ENCODE peak calls at places on chromosomes 4 and X, in seven cellular contexts. N is BE2C; T is Right ventricle myocardium inferior; I is A549; C is effector memory CD4-positive, alpha-beta T cell; X is CD4-positive, CD25-positive, alpha-beta regulatory T cell; M is activated T-cell treated with anti-CD3 and anti-CD28 coated beads for 48 hours. V is an unnamed sample.

GRCh38 chr4:85419103-85419502 is 55.8 kb upstream of the ARHGAP24 start:
- DNase-seq in N (no peak), T (no peak), I (no peak), C (no peak), X (no peak), M (no peak), V (no peak)

GRCh38 chrX:13340182-13340791 is 20.4 kb upstream of the ATXN3L start:
- DNase-seq in N (no peak), T (no peak), I (no peak), C (no peak), X (no peak), M (no peak), V (peak)

GRCh38 chrX:7047951-7048350 is 99.6 kb upstream of the STS start:
- DNase-seq in N (no peak), T (no peak), I (no peak), C (no peak), X (no peak), M (no peak), V (no peak)

GRCh38 chrX:13956998-13957397 is 72.7 kb downstream of the GEMIN8 start:
- DNase-seq in N (no peak), T (no peak), I (no peak), C (no peak), X (no peak), M (no peak), V (no peak)

GRCh38 chr4:89712141-89712540 is 124.8 kb downstream of the SNCA start:
- DNase-seq in N (no peak), T (no peak), I (no peak), C (no peak), X (no peak), M (no peak), V (peak)

GRCh38 chr4:8039290-8039689 is 99.6 kb upstream of the AFAP1 start:
- DNase-seq in N (peak), T (peak), I (no peak), C (no peak), X (no peak), M (no peak), V (peak)

GRCh38 chr4:4854649-4855292 is 4.7 kb upstream of the MSX1 start:
- DNase-seq in N (peak), T (no peak), I (no peak), C (no peak), X (no peak), M (no peak), V (no peak)

GRCh38 chrX:22110729-22111494 is 78.8 kb downstream of the PHEX start:
- DNase-seq in N (no peak), T (no peak), I (no peak), C (no peak), X (no peak), M (no peak), V (no peak)

GRCh38 chr4:106201373-106201772 is 114.6 kb downstream of the TBCK start:
- DNase-seq in N (no peak), T (no peak), I (peak), C (no peak), X (no peak), M (no peak), V (peak)

GRCh38 chrX:643911-644303 is 13.3 kb downstream of the SHOX start:
- DNase-seq in N (no peak), T (no peak), I (no peak), C (no peak), X (no peak), M (no peak), V (no peak)

GRCh38 chrX:150060406-150060805 is 122.1 kb upstream of the EOLA2 start:
- DNase-seq in N (no peak), T (no peak), I (no peak), C (no peak), X (no peak), M (no peak), V (no peak)

GRCh38 chr4:37890501-37891220 is at the start of gene TBC1D1:
- DNase-seq in N (no peak), T (peak), I (peak), C (no peak), X (peak), M (peak), V (peak)

V was measured in SJCRH30.